ENCODE peak calls at places on chromosomes 16 and 17, in five cellular contexts. Y is GM12878, V is GM23338, J is H1, D is transverse colon. O is an unnamed sample. For H3K36me3, the result is how much of the 10 kb centered on the place peaks cover.

GRCh38 chr16:67460961-67461360 is 20.0 kb downstream of the ATP6V0D1 start:
- DNase-seq in D (no peak), J (no peak), V (no peak), Y (no peak), O (no peak)

GRCh38 chr17:45388604-45389325 is 43.9 kb downstream of the ARHGAP27 start:
- DNase-seq in J (no peak), D (no peak), V (no peak), Y (no peak), O (no peak)

GRCh38 chr17:35241520-35241919 is 1.4 kb upstream of the SLFN5 start:
- DNase-seq in V (peak), J (no peak), D (no peak), Y (no peak), O (no peak)

GRCh38 chr16:4426021-4426684 is 485 bp downstream of the DNAJA3 start:
- DNase-seq in Y (no peak), V (peak), J (no peak), D (no peak), O (no peak)

GRCh38 chr16:28009586-28010373 is 53.7 kb downstream of the GSG1L start:
- DNase-seq in Y (no peak), D (no peak), V (no peak), J (no peak), O (no peak)

GRCh38 chr17:42608692-42609181 is 437 bp downstream of the RETREG3 start:
- DNase-seq in J (no peak), V (peak), Y (no peak), D (no peak), O (no peak)

GRCh38 chr17:21251611-21252010 is 1.6 kb downstream of the NATD1 start:
- DNase-seq in Y (no peak), V (no peak), J (no peak), D (no peak), O (no peak)

GRCh38 chr16:81945665-81946064 is 65.6 kb downstream of the SDR42E1 start:
- DNase-seq in Y (no peak), V (no peak), D (no peak), J (no peak), O (no peak)

GRCh38 chr17:320139-320538 is 32.5 kb downstream of the RPH3AL start:
- DNase-seq in V (no peak), Y (no peak), D (no peak), J (no peak), O (no peak)

GRCh38 chr17:68381076-68381900 is 76.0 kb downstream of the WIPI1 start:
- DNase-seq in Y (no peak), D (peak), J (no peak), V (no peak), O (peak)

GRCh38 chr17:76544123-76544915 is 4.5 kb downstream of the PRCD start:
- DNase-seq in D (no peak), Y (no peak), V (peak), J (no peak), O (no peak)

GRCh38 chr17:75346906-75347305 is 57.7 kb upstream of the SLC25A19 start:
- DNase-seq in Y (no peak), J (no peak), V (peak), D (no peak), O (no peak)

GRCh38 chr16:71338193-71338592 is 20.3 kb upstream of the CALB2 start:
- DNase-seq in Y (no peak), V (no peak), J (no peak), D (no peak), O (peak)

GRCh38 chr17:72270530-72270929 is 149.7 kb downstream of the SOX9 start:
- DNase-seq in J (no peak), V (no peak), Y (no peak), D (no peak), O (peak)

GRCh38 chr16:31093132-31093703 is 1.4 kb downstream of the VKORC1 start:
- DNase-seq in D (peak), V (peak), Y (no peak), J (peak), O (no peak)

GRCh38 chr17:10121971-10122707 is 76.3 kb downstream of the GAS7 start:
- DNase-seq in Y (peak), D (no peak), J (no peak), V (no peak), O (no peak)

GRCh38 chr17:31433091-31433790 is 41.8 kb downstream of the RAB11FIP4 start:
- DNase-seq in D (no peak), J (no peak), Y (no peak), V (no peak), O (no peak)

GRCh38 chr17:58316260-58316960 is 12.2 kb downstream of the TSPOAP1 start:
- DNase-seq in V (no peak), J (peak), D (no peak), Y (no peak), O (no peak)

GRCh38 chr17:50271173-50271750 is 3.0 kb upstream of the TMEM92 start:
- DNase-seq in J (peak), D (no peak), V (no peak), Y (no peak), O (no peak)

GRCh38 chr16:73210686-73211085 is 162.8 kb upstream of the ZFHX3 start:
- DNase-seq in J (no peak), D (no peak), Y (no peak), V (no peak), O (no peak)

GRCh38 chr17:79038545-79039135 is 14.7 kb downstream of the C1QTNF1 start:
- DNase-seq in J (no peak), V (no peak), D (no peak), Y (no peak), O (no peak)

GRCh38 chr16:14548933-14549788 is 80.9 kb downstream of the PARN start:
- DNase-seq in J (no peak), D (no peak), Y (no peak), V (peak), O (no peak)

GRCh38 chr16:22945361-22945760 is 131.4 kb downstream of the HS3ST2 start:
- DNase-seq in D (no peak), J (no peak), Y (no peak), V (no peak), O (no peak)

GRCh38 chr16:30369091-30369937 is 980 bp downstream of the TBC1D10B start:
- DNase-seq in Y (no peak), J (peak), D (no peak), V (peak), O (no peak)

GRCh38 chr16:61858996-61859395 is 177.2 kb downstream of the CDH8 start:
- DNase-seq in V (no peak), D (no peak), Y (no peak), J (no peak), O (no peak)

GRCh38 chr17:63631626-63632025 is 9.4 kb downstream of the MAP3K3 start:
- DNase-seq in J (no peak), V (peak), D (no peak), Y (no peak), O (no peak)

GRCh38 chr17:42124256-42124655 is 1.7 kb downstream of the HSPB9 start:
- DNase-seq in V (no peak), D (no peak), Y (no peak), J (no peak), O (no peak)

GRCh38 chr17:28145348-28145747 is 102.9 kb downstream of the NLK start:
- DNase-seq in V (no peak), Y (no peak), J (no peak), D (no peak), O (no peak)

GRCh38 chr17:75502072-75502745 is 13.1 kb downstream of the CASKIN2 start:
- DNase-seq in V (no peak), Y (no peak), J (no peak), D (no peak), O (no peak)

GRCh38 chr16:89357055-89357454 is 133.3 kb downstream of the ANKRD11 start:
- DNase-seq in Y (no peak), J (no peak), D (no peak), V (peak), O (no peak)

GRCh38 chr17:30586818-30587595 is 109.8 kb downstream of the GOSR1 start:
- DNase-seq in V (no peak), D (no peak), J (no peak), Y (no peak), O (no peak)

GRCh38 chr17:79116575-79117368 is 42.1 kb downstream of the ENGASE start:
- DNase-seq in V (no peak), Y (no peak), D (no peak), J (no peak), O (no peak)

GRCh38 chr17:69082696-69083095 is 22.0 kb upstream of the ABCA9 start:
- DNase-seq in J (no peak), Y (no peak), D (no peak), V (no peak), O (no peak)

GRCh38 chr17:1491406-1492248 is 859 bp downstream of the MYO1C start:
- DNase-seq in J (peak), Y (no peak), D (peak), V (peak), O (no peak)

GRCh38 chr17:1494203-1494602 is 1.7 kb upstream of the MYO1C start:
- DNase-seq in J (no peak), V (no peak), Y (no peak), D (no peak), O (no peak)

GRCh38 chr17:1494736-1495253 is 2.3 kb upstream of the MYO1C start:
- DNase-seq in V (no peak), D (no peak), J (no peak), Y (no peak), O (no peak)

GRCh38 chr17:1492249-1493206 is at the start of gene MYO1C:
- DNase-seq in J (peak), V (peak), Y (no peak), D (no peak), O (no peak)

GRCh38 chr17:1493291-1493980 is 950 bp upstream of the MYO1C start:
- DNase-seq in J (no peak), D (peak), V (no peak), Y (no peak), O (no peak)
- TF ChIP-seq POLR2AphosphoS5 in J (no peak), D (no peak), V (no peak), Y (no peak), O (no peak)

DNA sequence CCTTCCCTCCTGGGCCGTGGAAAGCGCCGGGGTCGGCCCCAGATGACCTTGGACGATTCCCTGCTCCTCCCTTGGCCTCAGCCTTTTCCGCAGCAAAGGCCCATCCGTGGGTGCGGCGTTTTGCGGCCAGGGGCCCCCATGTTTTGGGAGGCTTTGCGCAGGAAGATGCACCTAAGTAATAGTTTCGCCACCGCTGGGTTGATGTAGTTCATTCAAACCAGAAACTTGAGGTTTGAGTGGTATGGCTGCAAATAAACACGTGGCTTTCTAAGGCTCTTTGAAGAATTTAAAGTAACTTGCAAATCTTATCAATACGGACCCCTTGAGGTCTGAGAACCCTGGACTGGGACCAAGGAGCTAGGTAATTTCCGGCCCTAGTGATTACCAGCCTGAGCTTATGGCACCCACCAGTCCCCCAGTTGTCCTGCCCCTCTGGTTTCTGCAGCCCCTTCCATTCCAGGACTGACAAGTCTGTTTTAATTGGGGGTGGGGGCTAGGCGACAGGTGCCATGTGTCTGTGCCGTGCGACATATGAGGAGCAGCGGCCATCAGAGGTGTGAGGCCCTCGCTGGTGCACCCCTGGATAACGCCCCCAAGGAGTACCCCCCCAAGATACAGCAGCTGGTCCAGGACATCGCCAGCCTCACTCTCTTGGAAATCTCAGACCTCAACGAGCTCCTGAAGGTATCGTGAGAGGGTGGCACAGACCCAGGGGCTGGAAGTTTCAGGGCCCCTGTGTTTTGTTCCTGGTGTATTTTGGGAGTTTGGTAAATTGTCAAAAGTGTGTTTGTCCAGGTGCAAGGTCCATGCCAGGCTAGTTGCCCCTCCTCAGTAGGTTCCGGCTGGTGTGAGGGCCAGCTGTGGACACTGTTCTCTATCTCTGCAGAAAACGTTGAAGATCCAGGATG is 834 bp downstream of the MRPL12 start:
- DNase-seq in D (no peak), V (no peak), Y (no peak), J (no peak), O (no peak)
- H3K36me3 ChIP-seq in D (under half), V (under half), Y (under half), J (under half), O (under half)

DNA sequence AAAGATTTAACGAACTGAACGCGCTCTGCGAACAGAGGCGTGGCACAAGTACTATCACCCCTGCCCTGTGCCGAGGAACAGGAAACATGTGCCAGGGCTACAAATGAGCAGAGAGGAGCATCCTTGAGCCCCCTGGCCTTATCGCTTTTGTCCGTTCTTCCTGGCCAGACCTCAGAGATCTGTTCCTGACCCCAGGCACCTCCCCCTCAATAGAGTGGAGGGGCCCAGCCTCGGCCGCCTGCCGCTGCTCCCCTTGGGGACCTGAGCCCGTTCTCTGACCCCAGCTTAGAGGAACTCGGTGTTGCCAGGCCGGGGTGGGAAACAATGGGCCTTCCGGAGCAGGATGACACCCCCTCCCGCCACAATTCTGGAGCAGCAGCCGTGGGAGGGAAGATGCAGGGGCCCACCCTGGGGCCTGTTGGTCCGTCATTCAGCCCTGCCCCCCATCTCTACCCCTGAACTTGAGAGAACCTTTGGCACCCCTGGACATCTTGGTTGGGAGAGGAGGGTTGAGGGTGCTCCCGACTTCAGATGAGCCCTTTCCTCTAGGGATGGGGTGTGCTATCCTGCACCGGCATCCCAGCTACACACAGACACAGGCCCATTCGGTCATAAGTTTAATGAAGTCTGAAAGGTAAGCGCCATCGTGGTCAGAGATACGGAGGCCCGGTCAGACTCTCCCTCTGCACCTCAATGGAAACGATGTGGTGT is 1.1 kb downstream of the NAA38 start:
- DNase-seq in D (peak), J (peak), Y (no peak), V (no peak), O (no peak)
- TF ChIP-seq POLR2AphosphoS5 in D (peak), J (no peak), Y (peak), V (no peak), O (no peak)

DNA sequence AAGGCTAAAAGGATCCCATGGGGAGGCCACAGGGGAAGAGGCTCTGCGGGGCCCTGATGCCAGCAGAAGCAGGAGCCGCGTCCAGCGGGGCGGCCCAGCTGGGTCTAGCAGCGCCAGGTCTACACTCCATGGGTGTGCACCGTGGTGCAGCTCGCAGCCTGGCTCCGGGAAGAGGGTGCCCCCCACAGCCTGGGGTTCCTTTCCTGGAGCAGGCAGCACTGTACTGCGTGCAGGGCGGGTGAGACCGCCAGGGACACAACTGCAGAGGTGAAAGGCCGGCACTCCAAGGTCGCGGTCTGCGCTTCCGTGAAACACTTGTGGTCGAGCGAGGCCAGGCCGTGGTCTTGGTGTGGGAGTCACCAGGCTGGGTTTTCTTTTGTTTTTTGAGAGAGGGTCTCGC is 6.5 kb upstream of the CCDC154 start:
- DNase-seq in V (no peak), Y (no peak), J (no peak), D (no peak), O (no peak)
- H3K36me3 ChIP-seq in V (under half), Y (under half), J (under half), D (under half), O (under half)

GRCh38 chr17:65750166-65750565 is 188.7 kb upstream of the AXIN2 start:
- DNase-seq in Y (no peak), D (no peak), V (no peak), J (no peak), O (no peak)

GRCh38 chr17:65751263-65751662 is 189.8 kb upstream of the AXIN2 start:
- DNase-seq in D (no peak), V (no peak), J (no peak), Y (no peak), O (no peak)

GRCh38 chr17:65749479-65749878 is 188.0 kb upstream of the AXIN2 start:
- DNase-seq in J (no peak), D (no peak), V (no peak), Y (no peak), O (no peak)

GRCh38 chr17:65753348-65753747 is 191.9 kb upstream of the AXIN2 start:
- DNase-seq in V (no peak), Y (no peak), D (no peak), J (no peak), O (no peak)

GRCh38 chr17:65750678-65751077 is 189.2 kb upstream of the AXIN2 start:
- DNase-seq in Y (peak), J (no peak), V (no peak), D (peak), O (peak)
- TF ChIP-seq POLR2AphosphoS5 in Y (no peak), J (no peak), V (no peak), D (no peak), O (no peak)

GRCh38 chr17:17254026-17254425 is 17.1 kb upstream of the FLCN start:
- DNase-seq in D (no peak), V (no peak), J (no peak), Y (no peak), O (no peak)

GRCh38 chr17:17256316-17256715 is 19.3 kb upstream of the FLCN start:
- DNase-seq in J (no peak), V (no peak), Y (no peak), D (no peak), O (no peak)

GRCh38 chr17:17252149-17252810 is 15.3 kb upstream of the FLCN start:
- DNase-seq in J (no peak), D (no peak), Y (no peak), V (no peak), O (no peak)

GRCh38 chr17:17258011-17258410 is 21.0 kb upstream of the FLCN start:
- DNase-seq in D (no peak), Y (no peak), V (no peak), J (no peak), O (no peak)

DNA sequence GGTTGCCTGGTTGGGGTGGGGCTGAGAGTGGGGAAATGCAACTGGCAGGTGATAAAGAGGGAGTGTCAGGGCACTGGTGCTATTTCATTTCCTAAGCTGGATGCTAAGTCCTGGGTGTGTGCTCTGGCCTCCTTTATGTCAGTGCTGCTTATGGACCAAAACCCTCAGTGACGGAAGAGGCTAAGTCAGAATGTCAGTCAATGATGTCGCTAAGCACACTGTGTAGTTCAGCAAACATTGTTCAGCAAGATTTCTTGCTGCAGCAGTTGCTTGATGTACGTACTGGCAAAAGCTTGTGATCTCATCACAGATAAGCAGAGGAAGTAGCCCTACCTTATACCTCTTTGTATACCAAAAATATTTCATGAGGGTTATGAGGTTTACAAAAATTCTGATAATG is 16.5 kb upstream of the FLCN start:
- DNase-seq in Y (no peak), V (no peak), J (no peak), D (no peak), O (no peak)
- H3K36me3 ChIP-seq in Y (under half), V (under half), J (under half), D (under half), O (under half)

DNA sequence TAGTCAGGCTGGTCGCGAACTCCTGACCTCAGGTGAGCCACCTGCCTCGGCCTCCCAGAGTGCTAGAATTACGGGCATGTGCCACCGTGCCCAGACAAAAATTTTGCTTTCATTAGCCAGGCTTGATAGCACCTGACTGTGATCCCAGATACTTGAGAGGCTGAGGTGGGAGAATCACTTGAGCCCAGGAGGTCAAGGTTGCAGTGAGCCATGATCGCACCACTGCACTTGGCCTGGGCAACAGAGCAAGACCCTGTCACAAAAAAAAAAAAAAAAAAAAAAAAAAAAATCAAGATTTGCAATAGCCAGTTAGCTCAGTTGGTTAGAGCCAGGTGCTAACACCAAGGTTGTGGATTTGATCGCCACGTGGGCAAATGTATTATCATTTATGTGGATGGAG is 6.1 kb upstream of the FXR2 start:
- DNase-seq in Y (no peak), J (no peak), V (no peak), D (no peak), O (no peak)
- TF ChIP-seq POLR2AphosphoS5 in Y (no peak), J (no peak), V (no peak), D (no peak), O (no peak)

GRCh38 chr17:4086041-4086483 is 56.8 kb downstream of the ZZEF1 start:
- DNase-seq in V (no peak), D (no peak), J (no peak), Y (peak), O (no peak)

GRCh38 chr17:4087911-4088693 is 54.7 kb downstream of the ZZEF1 start:
- DNase-seq in D (no peak), V (no peak), Y (no peak), J (no peak), O (peak)

GRCh38 chr17:4090898-4091297 is 51.9 kb downstream of the ZZEF1 start:
- DNase-seq in D (no peak), Y (no peak), V (no peak), J (no peak), O (no peak)
- H3K36me3 ChIP-seq in D (half or more), Y (under half), V (under half), J (under half), O (under half)